ENCODE peak calls at places on chromosomes 16 and 17, in six cellular contexts. D, N, M, T, X and H are unnamed samples.

GRCh38 chr17:42618442-42619150 is 9.1 kb downstream of the TUBG1 start:
- DNase-seq in D (peak; percentile 24), N (no peak), M (peak; percentile 78), T (no peak), X (peak; percentile 52), H (peak; percentile 73)

GRCh38 chr17:76272541-76273434 is 7.6 kb downstream of the UBALD2 start:
- DNase-seq in D (no peak), N (no peak), M (peak; percentile 48), T (no peak), X (no peak), H (peak; percentile 84)

GRCh38 chr16:89922477-89922883 is 662 bp upstream of the TUBB3 start:
- DNase-seq in D (peak; percentile 92), N (peak; percentile 92), M (no peak), T (peak; percentile 65), X (peak; percentile 66), H (no peak)

GRCh38 chr16:87681990-87682570 is 79.8 kb downstream of the JPH3 start:
- DNase-seq in D (peak; percentile 66), N (no peak), M (no peak), T (no peak), X (no peak), H (no peak)

GRCh38 chr17:77929180-77929564 is 29.3 kb upstream of the TNRC6C start:
- DNase-seq in D (no peak), N (peak; percentile 20), M (no peak), T (no peak), X (no peak), H (no peak)

GRCh38 chr17:58303981-58304734 is 23.4 kb upstream of the MPO start:
- DNase-seq in D (peak; percentile 17), N (peak; percentile 70), M (peak; percentile 59), T (no peak), X (peak; percentile 48), H (peak; percentile 91)

GRCh38 chr16:83705856-83706255 is 101.9 kb upstream of the HSBP1 start:
- DNase-seq in D (peak; percentile 84), N (no peak), M (no peak), T (no peak), X (no peak), H (no peak)

GRCh38 chr17:68627956-68628355 is 26.8 kb upstream of the FAM20A start:
- DNase-seq in D (no peak), N (no peak), M (no peak), T (no peak), X (peak; percentile 18), H (peak; percentile 20)

GRCh38 chr17:60909405-60909804 is 231.8 kb downstream of the BCAS3 start:
- DNase-seq in D (peak; percentile 22), N (no peak), M (no peak), T (no peak), X (no peak), H (no peak)

GRCh38 chr17:44218344-44219125 is 940 bp downstream of the UBTF start:
- DNase-seq in D (peak; percentile 87), N (peak; percentile 95), M (peak; percentile 92), T (peak; percentile 84), X (peak; percentile 89), H (peak; percentile 97)

GRCh38 chr16:30980959-30981358 is 4.0 kb upstream of the HSD3B7 start:
- DNase-seq in D (no peak), N (no peak), M (no peak), T (no peak), X (no peak), H (no peak)

GRCh38 chr17:77908501-77908900 is 50.0 kb upstream of the TNRC6C start:
- DNase-seq in D (no peak), N (peak; percentile 49), M (no peak), T (no peak), X (no peak), H (no peak)

GRCh38 chr17:50660887-50661345 is 26.2 kb downstream of the ABCC3 start:
- DNase-seq in D (no peak), N (no peak), M (no peak), T (no peak), X (no peak), H (no peak)

GRCh38 chr16:85229869-85230416 is 117.7 kb upstream of the CIBAR2 start:
- DNase-seq in D (no peak), N (no peak), M (no peak), T (no peak), X (no peak), H (peak; percentile 31)

GRCh38 chr17:3794890-3795757 is 5.9 kb downstream of the ITGAE start:
- DNase-seq in D (peak; percentile 96), N (peak; percentile 28), M (no peak), T (no peak), X (no peak), H (peak; percentile 66)

GRCh38 chr17:16941643-16942042 is 30.3 kb downstream of the TNFRSF13B start:
- DNase-seq in D (peak; percentile 46), N (no peak), M (no peak), T (no peak), X (no peak), H (no peak)

GRCh38 chr17:79077587-79077986 is 3.0 kb downstream of the ENGASE start:
- DNase-seq in D (no peak), N (peak; percentile 65), M (no peak), T (no peak), X (no peak), H (no peak)

GRCh38 chr17:59838196-59838911 is 54.4 kb downstream of the TUBD1 start:
- DNase-seq in D (peak; percentile 44), N (peak; percentile 57), M (no peak), T (no peak), X (peak; percentile 47), H (no peak)

GRCh38 chr16:9372934-9373890 is 281.8 kb downstream of the HAPSTR1 start:
- DNase-seq in D (no peak), N (no peak), M (no peak), T (no peak), X (no peak), H (no peak)

GRCh38 chr16:4360538-4361021 is 9.5 kb upstream of the PAM16 start:
- DNase-seq in D (no peak), N (no peak), M (no peak), T (no peak), X (no peak), H (peak; percentile 58)

GRCh38 chr17:58532555-58532951 is 18.1 kb upstream of the MTMR4 start:
- DNase-seq in D (no peak), N (no peak), M (no peak), T (no peak), X (no peak), H (no peak)

GRCh38 chr16:2480948-2481347 is 6.0 kb downstream of the TBC1D24 start:
- DNase-seq in D (no peak), N (no peak), M (no peak), T (no peak), X (peak; percentile 84), H (no peak)

GRCh38 chr17:57517519-57518342 is 227.4 kb downstream of the CCDC182 start:
- DNase-seq in D (no peak), N (no peak), M (no peak), T (no peak), X (no peak), H (no peak)

GRCh38 chr17:28426081-28426519 is 20.1 kb upstream of the SLC46A1 start:
- DNase-seq in D (no peak), N (no peak), M (no peak), T (no peak), X (no peak), H (no peak)

GRCh38 chr16:65117701-65118448 is 4.0 kb downstream of the CDH11 start:
- DNase-seq in D (peak; percentile 85), N (peak; percentile 85), M (peak; percentile 59), T (no peak), X (peak; percentile 73), H (no peak)

GRCh38 chr16:16073884-16074781 is 124.7 kb downstream of the ABCC1 start:
- DNase-seq in D (peak; percentile 97), N (no peak), M (no peak), T (no peak), X (no peak), H (peak; percentile 47)

GRCh38 chr16:6335072-6335471 is 997.6 kb upstream of the RBFOX1 start:
- DNase-seq in D (no peak), N (no peak), M (no peak), T (no peak), X (no peak), H (no peak)

GRCh38 chr16:3999890-4000325 is 116.3 kb downstream of the ADCY9 start:
- DNase-seq in D (peak; percentile 27), N (no peak), M (no peak), T (no peak), X (no peak), H (no peak)

GRCh38 chr17:7014261-7014994 is 2.0 kb downstream of the RNASEK start:
- DNase-seq in D (peak; percentile 96), N (peak; percentile 99), M (peak; percentile 99), T (peak; percentile 96), X (peak; percentile 96), H (peak; percentile 99)

GRCh38 chr16:12300946-12301500 is 324.5 kb downstream of the SNX29 start:
- DNase-seq in D (no peak), N (no peak), M (no peak), T (no peak), X (no peak), H (no peak)

GRCh38 chr16:12303649-12304048 is 327.1 kb downstream of the SNX29 start:
- DNase-seq in D (no peak), N (no peak), M (no peak), T (no peak), X (no peak), H (no peak)

GRCh38 chr16:12305081-12305596 is 328.6 kb downstream of the SNX29 start:
- DNase-seq in D (no peak), N (no peak), M (no peak), T (no peak), X (no peak), H (no peak)

GRCh38 chr16:12308060-12308459 is 331.5 kb downstream of the SNX29 start:
- DNase-seq in D (no peak), N (no peak), M (no peak), T (no peak), X (no peak), H (no peak)

DNA sequence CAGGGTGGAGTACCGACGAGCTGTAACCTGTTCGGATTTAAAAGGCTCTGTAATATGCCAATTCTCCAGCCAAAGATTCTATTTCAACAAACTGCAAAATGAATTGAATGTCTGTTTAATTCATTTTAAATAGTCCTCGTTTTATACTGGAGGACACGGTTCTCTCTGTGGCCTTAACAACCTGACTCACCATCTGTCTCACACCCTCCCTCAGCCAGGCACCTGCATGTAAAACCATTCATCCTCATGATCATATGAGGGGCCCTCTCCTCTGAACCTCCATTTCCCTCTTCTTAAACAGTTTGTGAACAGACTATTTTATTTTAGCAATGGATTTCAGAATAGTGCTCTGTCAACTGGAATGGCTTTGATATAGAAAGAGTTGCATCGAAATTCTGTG is 329.3 kb downstream of the SNX29 start:
- DNase-seq in D (no peak), N (no peak), M (no peak), T (no peak), X (no peak), H (no peak)
- H3K4me3 ChIP-seq in D (no peak overlapping the region), N (no peak overlapping the region), M (no peak overlapping the region), T (no peak overlapping the region), X (no peak overlapping the region), H (no peak overlapping the region)

GRCh38 chr17:53141731-53142130 is 681.0 kb upstream of the KIF2B start:
- DNase-seq in D (no peak), N (no peak), M (no peak), T (no peak), X (no peak), H (no peak)
- H3K27ac ChIP-seq in D (no peak overlapping the region), N (no peak overlapping the region), M (no peak overlapping the region), T (no peak overlapping the region), X (no peak overlapping the region), H (no peak overlapping the region)

GRCh38 chr16:22427556-22427955 is 53.1 kb upstream of the CDR2 start:
- DNase-seq in D (no peak), N (no peak), M (no peak), T (no peak), X (no peak), H (no peak)
- TF ChIP-seq CTCF in D (no peak), N (no peak), M (no peak), T (no peak), X (no peak), H (no peak)

GRCh38 chr17:1789936-1790335 is 28.1 kb downstream of the SERPINF1 start:
- DNase-seq in D (no peak), N (no peak), M (no peak), T (no peak), X (no peak), H (no peak)
- H3K4me3 ChIP-seq in D (no peak overlapping the region), N (no peak overlapping the region), M (no peak overlapping the region), T (no peak overlapping the region), X (no peak overlapping the region), H (no peak overlapping the region)